ENCODE peak calls at places on chromosome 18, in six cellular contexts. One of them, this sample, is unnamed.

GRCh38 chr18:34117319-34117718 is 107.4 kb downstream of the NOL4 start:
- DNase-seq in retinal pigment epithelial cell: no peak
- DNase-seq in BE2C: no peak
- DNase-seq in cardiac muscle cell: peak
- DNase-seq in spleen: no peak
- DNase-seq in GM12864: no peak
- DNase-seq in this sample: no peak

GRCh38 chr18:75592527-75592926 is 165.0 kb upstream of the SMIM21 start:
- DNase-seq in retinal pigment epithelial cell: no peak
- DNase-seq in BE2C: no peak
- DNase-seq in cardiac muscle cell: no peak
- DNase-seq in spleen: no peak
- DNase-seq in GM12864: no peak
- DNase-seq in this sample: no peak

GRCh38 chr18:75496151-75496550 is 68.6 kb upstream of the SMIM21 start:
- DNase-seq in retinal pigment epithelial cell: no peak
- DNase-seq in BE2C: no peak
- DNase-seq in cardiac muscle cell: no peak
- DNase-seq in spleen: no peak
- DNase-seq in GM12864: no peak
- DNase-seq in this sample: no peak

GRCh38 chr18:37309059-37309458 is 256.5 kb downstream of the CELF4 start:
- DNase-seq in retinal pigment epithelial cell: no peak
- DNase-seq in BE2C: no peak
- DNase-seq in cardiac muscle cell: no peak
- DNase-seq in spleen: no peak
- DNase-seq in GM12864: no peak
- DNase-seq in this sample: no peak

GRCh38 chr18:9273221-9273620 is 61.4 kb upstream of the TWSG1 start:
- DNase-seq in retinal pigment epithelial cell: no peak
- DNase-seq in BE2C: no peak
- DNase-seq in cardiac muscle cell: no peak
- DNase-seq in spleen: no peak
- DNase-seq in GM12864: no peak
- DNase-seq in this sample: no peak

GRCh38 chr18:54149078-54149697 is 75.3 kb downstream of the MBD2 start:
- DNase-seq in retinal pigment epithelial cell: peak
- DNase-seq in BE2C: no peak
- DNase-seq in cardiac muscle cell: no peak
- DNase-seq in spleen: no peak
- DNase-seq in GM12864: peak
- DNase-seq in this sample: no peak

GRCh38 chr18:21703241-21703820 is 1.2 kb downstream of the ABHD3 start:
- DNase-seq in retinal pigment epithelial cell: no peak
- DNase-seq in BE2C: no peak
- DNase-seq in cardiac muscle cell: no peak
- DNase-seq in spleen: no peak
- DNase-seq in GM12864: no peak
- DNase-seq in this sample: peak

GRCh38 chr18:38009335-38009734 is 443.7 kb upstream of the CELF4 start:
- DNase-seq in retinal pigment epithelial cell: no peak
- DNase-seq in BE2C: no peak
- DNase-seq in cardiac muscle cell: no peak
- DNase-seq in spleen: no peak
- DNase-seq in GM12864: no peak
- DNase-seq in this sample: no peak

GRCh38 chr18:78408623-78409022 is 571.0 kb upstream of the SALL3 start:
- DNase-seq in retinal pigment epithelial cell: no peak
- DNase-seq in BE2C: no peak
- DNase-seq in cardiac muscle cell: no peak
- DNase-seq in spleen: peak
- DNase-seq in GM12864: no peak
- DNase-seq in this sample: no peak

GRCh38 chr18:23283933-23284430 is 148.7 kb downstream of the CABLES1 start:
- DNase-seq in retinal pigment epithelial cell: no peak
- DNase-seq in BE2C: no peak
- DNase-seq in cardiac muscle cell: no peak
- DNase-seq in spleen: no peak
- DNase-seq in GM12864: no peak
- DNase-seq in this sample: no peak

GRCh38 chr18:7117390-7118355 is at the start of gene LAMA1:
- DNase-seq in retinal pigment epithelial cell: no peak
- DNase-seq in BE2C: no peak
- DNase-seq in cardiac muscle cell: peak
- DNase-seq in spleen: no peak
- DNase-seq in GM12864: no peak
- DNase-seq in this sample: peak

GRCh38 chr18:12585218-12585617 is 72.7 kb downstream of the SPIRE1 start:
- DNase-seq in retinal pigment epithelial cell: no peak
- DNase-seq in BE2C: no peak
- DNase-seq in cardiac muscle cell: no peak
- DNase-seq in spleen: no peak
- DNase-seq in GM12864: no peak
- DNase-seq in this sample: no peak

GRCh38 chr18:54946149-54946581 is 13.1 kb downstream of the CCDC68 start:
- DNase-seq in retinal pigment epithelial cell: no peak
- DNase-seq in BE2C: no peak
- DNase-seq in cardiac muscle cell: peak
- DNase-seq in spleen: no peak
- DNase-seq in GM12864: peak
- DNase-seq in this sample: no peak

GRCh38 chr18:74508366-74508765 is 12.2 kb downstream of the CNDP2 start:
- DNase-seq in retinal pigment epithelial cell: no peak
- DNase-seq in BE2C: no peak
- DNase-seq in cardiac muscle cell: no peak
- DNase-seq in spleen: peak
- DNase-seq in GM12864: no peak
- DNase-seq in this sample: no peak

GRCh38 chr18:65975536-65975935 is 224.7 kb downstream of the CDH7 start:
- DNase-seq in retinal pigment epithelial cell: no peak
- DNase-seq in BE2C: no peak
- DNase-seq in cardiac muscle cell: no peak
- DNase-seq in spleen: no peak
- DNase-seq in GM12864: no peak
- DNase-seq in this sample: no peak

GRCh38 chr18:10038268-10038667 is 124.5 kb downstream of the VAPA start:
- DNase-seq in retinal pigment epithelial cell: no peak
- DNase-seq in BE2C: no peak
- DNase-seq in cardiac muscle cell: no peak
- DNase-seq in spleen: no peak
- DNase-seq in GM12864: no peak
- DNase-seq in this sample: no peak

GRCh38 chr18:11147962-11148654 is 1.3 kb downstream of the PIEZO2 start:
- DNase-seq in retinal pigment epithelial cell: no peak
- DNase-seq in BE2C: no peak
- DNase-seq in cardiac muscle cell: no peak
- DNase-seq in spleen: no peak
- DNase-seq in GM12864: no peak
- DNase-seq in this sample: no peak

GRCh38 chr18:30175061-30175574 is 867.4 kb downstream of the DSC3 start:
- DNase-seq in retinal pigment epithelial cell: no peak
- DNase-seq in BE2C: no peak
- DNase-seq in cardiac muscle cell: no peak
- DNase-seq in spleen: peak
- DNase-seq in GM12864: no peak
- DNase-seq in this sample: no peak

DNA sequence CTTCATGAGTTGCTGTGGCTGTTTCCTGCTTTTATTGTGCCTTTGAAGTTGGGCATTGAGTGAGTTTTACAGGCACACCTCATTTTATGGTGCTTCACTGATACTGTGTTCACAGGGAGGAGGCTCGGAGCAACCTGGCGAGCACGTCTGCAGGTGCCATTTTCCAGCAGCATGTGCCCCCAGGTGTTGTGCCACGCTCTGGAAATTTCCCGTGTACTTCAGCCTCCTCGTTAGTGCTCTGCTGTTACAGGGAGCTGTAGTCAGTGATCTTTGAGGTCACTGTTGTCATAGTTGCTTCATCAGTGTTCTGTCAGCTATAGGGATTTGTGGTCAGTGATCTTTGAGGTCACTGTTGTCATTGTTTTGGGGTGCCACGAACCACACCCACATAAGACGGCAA is 20.1 kb downstream of the CTDP1 start:
- DNase-seq in retinal pigment epithelial cell: no peak
- DNase-seq in BE2C: no peak
- DNase-seq in cardiac muscle cell: no peak
- DNase-seq in spleen: peak
- DNase-seq in GM12864: no peak
- DNase-seq in this sample: no peak
- H3K4me3 ChIP-seq in retinal pigment epithelial cell: no peak
- H3K4me3 ChIP-seq in BE2C: no peak
- H3K4me3 ChIP-seq in cardiac muscle cell: no peak
- H3K4me3 ChIP-seq in spleen: no peak
- H3K4me3 ChIP-seq in GM12864: no peak
- H3K4me3 ChIP-seq in this sample: no peak

GRCh38 chr18:62551972-62552513 is 29.2 kb downstream of the ZCCHC2 start:
- DNase-seq in retinal pigment epithelial cell: no peak
- DNase-seq in BE2C: no peak
- DNase-seq in cardiac muscle cell: no peak
- DNase-seq in spleen: no peak
- DNase-seq in GM12864: no peak
- DNase-seq in this sample: no peak

GRCh38 chr18:62550746-62551145 is 27.9 kb downstream of the ZCCHC2 start:
- DNase-seq in retinal pigment epithelial cell: no peak
- DNase-seq in BE2C: no peak
- DNase-seq in cardiac muscle cell: no peak
- DNase-seq in spleen: no peak
- DNase-seq in GM12864: no peak
- DNase-seq in this sample: no peak

GRCh38 chr18:62556397-62556796 is 33.6 kb downstream of the ZCCHC2 start:
- DNase-seq in retinal pigment epithelial cell: no peak
- DNase-seq in BE2C: no peak
- DNase-seq in cardiac muscle cell: no peak
- DNase-seq in spleen: no peak
- DNase-seq in GM12864: no peak
- DNase-seq in this sample: no peak

GRCh38 chr18:62555135-62555534 is 32.3 kb downstream of the ZCCHC2 start:
- DNase-seq in retinal pigment epithelial cell: no peak
- DNase-seq in BE2C: no peak
- DNase-seq in cardiac muscle cell: no peak
- DNase-seq in spleen: no peak
- DNase-seq in GM12864: no peak
- DNase-seq in this sample: no peak

GRCh38 chr18:62554083-62554815 is 31.4 kb downstream of the ZCCHC2 start:
- DNase-seq in retinal pigment epithelial cell: no peak
- DNase-seq in BE2C: no peak
- DNase-seq in cardiac muscle cell: no peak
- DNase-seq in spleen: no peak
- DNase-seq in GM12864: no peak
- DNase-seq in this sample: no peak
- H3K4me3 ChIP-seq in retinal pigment epithelial cell: no peak
- H3K4me3 ChIP-seq in BE2C: no peak
- H3K4me3 ChIP-seq in cardiac muscle cell: no peak
- H3K4me3 ChIP-seq in spleen: no peak
- H3K4me3 ChIP-seq in GM12864: no peak
- H3K4me3 ChIP-seq in this sample: no peak

DNA sequence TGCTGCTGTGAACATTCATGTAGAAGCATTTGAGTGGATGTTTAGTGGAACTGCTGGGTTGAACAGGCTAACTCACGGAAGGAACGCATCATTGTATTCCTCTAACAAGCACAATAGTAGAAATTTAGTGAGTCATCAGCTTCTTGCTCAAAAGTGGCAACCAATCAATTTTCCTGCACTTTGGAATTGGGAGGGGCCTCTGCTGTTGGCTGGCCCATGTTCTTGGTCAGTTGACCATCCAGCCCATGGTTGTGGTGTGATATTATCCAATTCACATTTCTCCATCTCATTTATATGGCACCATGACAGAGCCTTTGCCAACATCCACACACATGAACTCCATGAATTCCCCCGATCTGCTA is 95.0 kb downstream of the TNFRSF11A start:
- DNase-seq in retinal pigment epithelial cell: no peak
- DNase-seq in BE2C: no peak
- DNase-seq in cardiac muscle cell: no peak
- DNase-seq in spleen: no peak
- DNase-seq in GM12864: no peak
- DNase-seq in this sample: no peak
- H3K4me3 ChIP-seq in retinal pigment epithelial cell: no peak
- H3K4me3 ChIP-seq in BE2C: no peak
- H3K4me3 ChIP-seq in cardiac muscle cell: no peak
- H3K4me3 ChIP-seq in spleen: no peak
- H3K4me3 ChIP-seq in GM12864: no peak
- H3K4me3 ChIP-seq in this sample: no peak

GRCh38 chr18:48861181-48861715 is 89.5 kb downstream of the SMAD7 start:
- DNase-seq in retinal pigment epithelial cell: no peak
- DNase-seq in BE2C: no peak
- DNase-seq in cardiac muscle cell: no peak
- DNase-seq in spleen: peak
- DNase-seq in GM12864: no peak
- DNase-seq in this sample: no peak

GRCh38 chr18:48857023-48857694 is 93.6 kb downstream of the SMAD7 start:
- DNase-seq in retinal pigment epithelial cell: no peak
- DNase-seq in BE2C: no peak
- DNase-seq in cardiac muscle cell: no peak
- DNase-seq in spleen: no peak
- DNase-seq in GM12864: no peak
- DNase-seq in this sample: no peak

GRCh38 chr18:48860276-48861180 is 90.2 kb downstream of the SMAD7 start:
- DNase-seq in retinal pigment epithelial cell: no peak
- DNase-seq in BE2C: no peak
- DNase-seq in cardiac muscle cell: no peak
- DNase-seq in spleen: peak
- DNase-seq in GM12864: no peak
- DNase-seq in this sample: no peak

GRCh38 chr18:48858676-48859075 is 92.1 kb downstream of the SMAD7 start:
- DNase-seq in retinal pigment epithelial cell: no peak
- DNase-seq in BE2C: no peak
- DNase-seq in cardiac muscle cell: no peak
- DNase-seq in spleen: peak
- DNase-seq in GM12864: no peak
- DNase-seq in this sample: no peak

DNA sequence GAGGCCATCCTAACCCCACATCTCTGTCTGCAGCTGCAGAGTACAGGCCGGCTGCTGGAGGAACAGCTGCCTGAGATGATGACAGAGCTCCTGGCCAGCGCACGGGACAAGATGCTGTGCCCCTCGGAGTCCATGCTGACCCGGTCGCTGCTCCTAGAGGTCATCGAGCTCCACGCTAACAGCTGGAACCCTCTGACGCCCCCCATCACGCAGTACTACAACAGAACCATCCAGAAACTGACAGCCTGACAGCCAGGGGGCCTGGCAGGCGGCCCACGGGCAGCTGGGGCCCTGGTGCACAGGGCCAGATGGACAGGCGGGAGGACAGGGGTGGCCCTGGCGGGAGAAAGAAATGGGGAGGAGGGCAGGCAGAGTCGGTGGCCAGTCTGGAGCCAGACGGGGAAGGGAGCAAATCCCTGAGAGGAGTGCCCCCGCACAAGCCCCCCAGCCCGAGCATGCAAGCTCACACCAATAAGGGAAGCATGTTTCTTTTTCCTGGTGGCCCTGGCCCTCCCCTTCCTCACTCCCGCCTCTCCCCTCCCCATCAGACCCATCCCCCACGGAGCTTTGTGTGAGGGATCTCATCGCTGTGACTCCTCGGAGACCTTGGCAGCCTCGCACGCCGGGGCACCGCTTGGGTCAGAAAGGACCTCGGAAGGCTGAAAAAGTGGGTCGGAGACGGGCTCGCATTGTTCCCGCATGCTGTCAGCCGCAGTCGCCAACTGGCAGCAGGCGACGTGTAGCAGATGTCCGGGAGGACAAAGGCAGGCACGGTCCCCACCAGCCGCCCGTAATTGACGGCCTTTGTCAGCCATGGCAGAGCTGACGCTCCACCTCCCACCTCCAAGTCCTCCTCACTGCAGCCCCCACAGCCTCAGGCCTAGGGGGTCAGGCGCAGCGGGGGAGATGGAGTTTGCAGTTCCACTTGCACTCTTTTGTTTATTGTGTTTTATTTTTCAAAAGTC is 91.2 kb downstream of the SMAD7 start:
- DNase-seq in retinal pigment epithelial cell: no peak
- DNase-seq in BE2C: peak
- DNase-seq in cardiac muscle cell: peak
- DNase-seq in spleen: peak
- DNase-seq in GM12864: no peak
- DNase-seq in this sample: no peak
- H3K4me3 ChIP-seq in retinal pigment epithelial cell: no peak
- H3K4me3 ChIP-seq in BE2C: no peak
- H3K4me3 ChIP-seq in cardiac muscle cell: no peak
- H3K4me3 ChIP-seq in spleen: no peak
- H3K4me3 ChIP-seq in GM12864: no peak
- H3K4me3 ChIP-seq in this sample: no peak